ENCODE peak calls at places on chromosomes 13 and 19, in ten cellular contexts. One of them, this sample, is unnamed.

GRCh38 chr19:39677931-39678889 is 22.5 kb downstream of the LGALS16 start:
- DNase-seq in PC-3: peak
- DNase-seq in MM.1S: no peak
- DNase-seq in ovary: no peak
- DNase-seq in dorsolateral prefrontal cortex: no peak
- DNase-seq in right lobe of liver: peak
- DNase-seq in mammary epithelial cell: no peak
- DNase-seq in heart right ventricle: no peak
- DNase-seq in body of pancreas: peak
- DNase-seq in upper lobe of left lung: no peak
- DNase-seq in this sample: no peak

GRCh38 chr13:30932481-30933333 is at the start of gene TEX26:
- DNase-seq in heart right ventricle: peak
- DNase-seq in ovary: no peak
- DNase-seq in body of pancreas: no peak
- DNase-seq in dorsolateral prefrontal cortex: peak
- DNase-seq in upper lobe of left lung: peak
- DNase-seq in right lobe of liver: no peak
- DNase-seq in MM.1S: no peak
- DNase-seq in PC-3: no peak
- DNase-seq in mammary epithelial cell: no peak
- DNase-seq in this sample: no peak

GRCh38 chr19:3968556-3969434 is 2.1 kb downstream of the DAPK3 start:
- DNase-seq in upper lobe of left lung: no peak
- DNase-seq in MM.1S: no peak
- DNase-seq in PC-3: peak
- DNase-seq in ovary: peak
- DNase-seq in right lobe of liver: peak
- DNase-seq in mammary epithelial cell: peak
- DNase-seq in dorsolateral prefrontal cortex: no peak
- DNase-seq in heart right ventricle: peak
- DNase-seq in body of pancreas: peak
- DNase-seq in this sample: peak

GRCh38 chr19:39208175-39208795 is 4.2 kb upstream of the SYCN start:
- DNase-seq in heart right ventricle: no peak
- DNase-seq in body of pancreas: peak
- DNase-seq in mammary epithelial cell: no peak
- DNase-seq in PC-3: no peak
- DNase-seq in ovary: no peak
- DNase-seq in dorsolateral prefrontal cortex: no peak
- DNase-seq in right lobe of liver: no peak
- DNase-seq in upper lobe of left lung: no peak
- DNase-seq in MM.1S: no peak
- DNase-seq in this sample: no peak

GRCh38 chr19:45446295-45446694 is 21.5 kb upstream of the FOSB start:
- DNase-seq in MM.1S: peak
- DNase-seq in dorsolateral prefrontal cortex: no peak
- DNase-seq in right lobe of liver: no peak
- DNase-seq in upper lobe of left lung: no peak
- DNase-seq in body of pancreas: no peak
- DNase-seq in heart right ventricle: no peak
- DNase-seq in PC-3: peak
- DNase-seq in mammary epithelial cell: peak
- DNase-seq in ovary: no peak
- DNase-seq in this sample: no peak

GRCh38 chr13:20550799-20551198 is 16.2 kb upstream of the IFT88 start:
- DNase-seq in dorsolateral prefrontal cortex: no peak
- DNase-seq in mammary epithelial cell: no peak
- DNase-seq in PC-3: peak
- DNase-seq in heart right ventricle: no peak
- DNase-seq in body of pancreas: no peak
- DNase-seq in MM.1S: no peak
- DNase-seq in ovary: no peak
- DNase-seq in upper lobe of left lung: no peak
- DNase-seq in right lobe of liver: no peak
- DNase-seq in this sample: no peak

GRCh38 chr13:74825170-74825948 is 656.6 kb downstream of the TBC1D4 start:
- DNase-seq in dorsolateral prefrontal cortex: no peak
- DNase-seq in mammary epithelial cell: peak
- DNase-seq in ovary: no peak
- DNase-seq in MM.1S: no peak
- DNase-seq in PC-3: peak
- DNase-seq in body of pancreas: no peak
- DNase-seq in heart right ventricle: peak
- DNase-seq in upper lobe of left lung: no peak
- DNase-seq in right lobe of liver: no peak
- DNase-seq in this sample: no peak

GRCh38 chr19:18608102-18608804 is 1.7 kb upstream of the CRLF1 start:
- DNase-seq in PC-3: no peak
- DNase-seq in right lobe of liver: no peak
- DNase-seq in dorsolateral prefrontal cortex: no peak
- DNase-seq in ovary: no peak
- DNase-seq in mammary epithelial cell: no peak
- DNase-seq in upper lobe of left lung: no peak
- DNase-seq in heart right ventricle: no peak
- DNase-seq in body of pancreas: no peak
- DNase-seq in MM.1S: no peak
- DNase-seq in this sample: no peak

GRCh38 chr13:73107970-73108369 is 49.2 kb downstream of the KLF5 start:
- DNase-seq in ovary: no peak
- DNase-seq in mammary epithelial cell: no peak
- DNase-seq in heart right ventricle: no peak
- DNase-seq in right lobe of liver: no peak
- DNase-seq in upper lobe of left lung: no peak
- DNase-seq in dorsolateral prefrontal cortex: no peak
- DNase-seq in PC-3: no peak
- DNase-seq in body of pancreas: no peak
- DNase-seq in MM.1S: no peak
- DNase-seq in this sample: no peak

GRCh38 chr19:15829277-15829770 is 13.9 kb upstream of the OR10H1 start:
- DNase-seq in mammary epithelial cell: peak
- DNase-seq in right lobe of liver: no peak
- DNase-seq in heart right ventricle: no peak
- DNase-seq in PC-3: no peak
- DNase-seq in MM.1S: no peak
- DNase-seq in body of pancreas: no peak
- DNase-seq in dorsolateral prefrontal cortex: no peak
- DNase-seq in upper lobe of left lung: no peak
- DNase-seq in ovary: no peak
- DNase-seq in this sample: no peak

DNA sequence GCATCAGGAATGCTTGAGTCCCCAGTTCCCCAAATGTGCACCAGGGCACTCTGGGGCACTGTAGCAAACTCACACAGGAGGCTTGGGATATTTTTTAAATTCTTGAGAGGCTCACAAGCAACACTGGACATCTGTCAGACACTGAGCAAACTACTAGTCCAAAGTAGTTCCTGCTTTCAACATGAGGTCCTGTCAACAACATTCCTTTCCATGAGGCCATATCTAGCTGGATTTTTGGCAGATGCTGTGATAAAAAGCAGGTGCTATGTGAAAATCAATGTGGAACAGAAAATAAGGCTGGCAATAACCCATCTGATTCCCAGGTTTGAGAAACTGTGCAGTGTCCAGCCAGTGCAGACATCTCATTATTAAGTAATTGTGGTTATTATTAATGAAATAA is 50.5 kb downstream of the STARD13 start:
- DNase-seq in MM.1S: no peak
- DNase-seq in dorsolateral prefrontal cortex: no peak
- DNase-seq in body of pancreas: no peak
- DNase-seq in upper lobe of left lung: no peak
- DNase-seq in right lobe of liver: no peak
- DNase-seq in mammary epithelial cell: no peak
- DNase-seq in heart right ventricle: no peak
- DNase-seq in ovary: no peak
- DNase-seq in PC-3: peak
- DNase-seq in this sample: no peak
- TF ChIP-seq CTCF in MM.1S: no peak
- TF ChIP-seq CTCF in dorsolateral prefrontal cortex: no peak
- TF ChIP-seq CTCF in body of pancreas: no peak
- TF ChIP-seq CTCF in upper lobe of left lung: no peak
- TF ChIP-seq CTCF in right lobe of liver: no peak
- TF ChIP-seq CTCF in mammary epithelial cell: no peak
- TF ChIP-seq CTCF in heart right ventricle: no peak
- TF ChIP-seq CTCF in ovary: no peak
- TF ChIP-seq CTCF in PC-3: no peak
- TF ChIP-seq CTCF in this sample: peak

GRCh38 chr13:114119196-114119595 is 13.2 kb downstream of the RASA3 start:
- DNase-seq in dorsolateral prefrontal cortex: no peak
- DNase-seq in upper lobe of left lung: no peak
- DNase-seq in mammary epithelial cell: peak
- DNase-seq in heart right ventricle: peak
- DNase-seq in ovary: no peak
- DNase-seq in PC-3: peak
- DNase-seq in MM.1S: no peak
- DNase-seq in right lobe of liver: peak
- DNase-seq in body of pancreas: peak
- DNase-seq in this sample: no peak
- H3K27ac ChIP-seq in dorsolateral prefrontal cortex: peak
- H3K27ac ChIP-seq in upper lobe of left lung: peak
- H3K27ac ChIP-seq in mammary epithelial cell: no peak
- H3K27ac ChIP-seq in heart right ventricle: peak
- H3K27ac ChIP-seq in ovary: peak
- H3K27ac ChIP-seq in PC-3: peak
- H3K27ac ChIP-seq in MM.1S: no peak
- H3K27ac ChIP-seq in right lobe of liver: peak
- H3K27ac ChIP-seq in body of pancreas: peak
- H3K27ac ChIP-seq in this sample: peak

GRCh38 chr13:93225610-93226009 is 997 bp upstream of the GPC6 start:
- DNase-seq in MM.1S: no peak
- DNase-seq in heart right ventricle: no peak
- DNase-seq in ovary: no peak
- DNase-seq in PC-3: peak
- DNase-seq in upper lobe of left lung: no peak
- DNase-seq in mammary epithelial cell: peak
- DNase-seq in body of pancreas: no peak
- DNase-seq in dorsolateral prefrontal cortex: no peak
- DNase-seq in right lobe of liver: no peak
- DNase-seq in this sample: no peak
- H3K4me3 ChIP-seq in MM.1S: no peak
- H3K4me3 ChIP-seq in heart right ventricle: no peak
- H3K4me3 ChIP-seq in ovary: no peak
- H3K4me3 ChIP-seq in PC-3: peak
- H3K4me3 ChIP-seq in upper lobe of left lung: no peak
- H3K4me3 ChIP-seq in mammary epithelial cell: no peak
- H3K4me3 ChIP-seq in body of pancreas: no peak
- H3K4me3 ChIP-seq in dorsolateral prefrontal cortex: no peak
- H3K4me3 ChIP-seq in right lobe of liver: peak
- H3K4me3 ChIP-seq in this sample: no peak

GRCh38 chr13:70310720-70311119 is 202.5 kb upstream of the KLHL1 start:
- DNase-seq in MM.1S: peak
- DNase-seq in upper lobe of left lung: no peak
- DNase-seq in dorsolateral prefrontal cortex: no peak
- DNase-seq in mammary epithelial cell: peak
- DNase-seq in ovary: no peak
- DNase-seq in heart right ventricle: no peak
- DNase-seq in body of pancreas: peak
- DNase-seq in PC-3: peak
- DNase-seq in right lobe of liver: no peak
- DNase-seq in this sample: no peak
- TF ChIP-seq CTCF in MM.1S: peak
- TF ChIP-seq CTCF in upper lobe of left lung: no peak
- TF ChIP-seq CTCF in dorsolateral prefrontal cortex: peak
- TF ChIP-seq CTCF in mammary epithelial cell: peak
- TF ChIP-seq CTCF in ovary: no peak
- TF ChIP-seq CTCF in heart right ventricle: no peak
- TF ChIP-seq CTCF in body of pancreas: peak
- TF ChIP-seq CTCF in PC-3: peak
- TF ChIP-seq CTCF in right lobe of liver: no peak
- TF ChIP-seq CTCF in this sample: peak

DNA sequence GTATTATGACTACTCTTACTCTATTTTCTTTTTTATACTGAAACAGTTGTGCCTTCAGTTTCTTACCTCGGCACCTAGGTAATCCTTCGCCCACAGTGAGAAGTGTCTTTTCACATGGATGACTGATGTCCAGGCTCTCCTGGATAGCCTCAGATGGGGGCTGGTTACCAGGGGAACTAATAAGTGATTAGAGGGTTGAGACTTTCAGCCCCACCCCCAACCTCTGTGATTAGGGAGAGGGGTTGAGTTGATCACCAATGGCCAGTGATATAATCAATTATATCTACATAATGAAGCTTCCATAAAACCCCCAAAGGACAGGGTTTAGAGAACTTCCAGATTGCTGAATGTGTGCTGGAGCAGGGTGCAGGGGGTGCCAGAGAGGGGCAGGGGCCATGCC is 43.0 kb upstream of the GPR183 start:
- DNase-seq in upper lobe of left lung: no peak
- DNase-seq in dorsolateral prefrontal cortex: no peak
- DNase-seq in ovary: no peak
- DNase-seq in MM.1S: no peak
- DNase-seq in PC-3: no peak
- DNase-seq in mammary epithelial cell: no peak
- DNase-seq in heart right ventricle: no peak
- DNase-seq in body of pancreas: no peak
- DNase-seq in right lobe of liver: no peak
- DNase-seq in this sample: no peak
- H3K27ac ChIP-seq in upper lobe of left lung: no peak
- H3K27ac ChIP-seq in dorsolateral prefrontal cortex: no peak
- H3K27ac ChIP-seq in ovary: no peak
- H3K27ac ChIP-seq in MM.1S: no peak
- H3K27ac ChIP-seq in PC-3: no peak
- H3K27ac ChIP-seq in mammary epithelial cell: no peak
- H3K27ac ChIP-seq in heart right ventricle: no peak
- H3K27ac ChIP-seq in body of pancreas: no peak
- H3K27ac ChIP-seq in right lobe of liver: no peak
- H3K27ac ChIP-seq in this sample: no peak

GRCh38 chr13:98476538-98476966 is 100.4 kb downstream of the STK24 start:
- DNase-seq in ovary: no peak
- DNase-seq in heart right ventricle: no peak
- DNase-seq in upper lobe of left lung: no peak
- DNase-seq in dorsolateral prefrontal cortex: no peak
- DNase-seq in PC-3: peak
- DNase-seq in mammary epithelial cell: peak
- DNase-seq in MM.1S: peak
- DNase-seq in right lobe of liver: peak
- DNase-seq in body of pancreas: peak
- DNase-seq in this sample: peak

GRCh38 chr13:98474292-98474691 is 102.6 kb downstream of the STK24 start:
- DNase-seq in body of pancreas: no peak
- DNase-seq in ovary: no peak
- DNase-seq in mammary epithelial cell: no peak
- DNase-seq in upper lobe of left lung: no peak
- DNase-seq in MM.1S: no peak
- DNase-seq in right lobe of liver: no peak
- DNase-seq in PC-3: no peak
- DNase-seq in dorsolateral prefrontal cortex: no peak
- DNase-seq in heart right ventricle: no peak
- DNase-seq in this sample: no peak

GRCh38 chr13:98476106-98476505 is 100.8 kb downstream of the STK24 start:
- DNase-seq in dorsolateral prefrontal cortex: no peak
- DNase-seq in MM.1S: no peak
- DNase-seq in right lobe of liver: no peak
- DNase-seq in mammary epithelial cell: no peak
- DNase-seq in upper lobe of left lung: no peak
- DNase-seq in heart right ventricle: no peak
- DNase-seq in PC-3: no peak
- DNase-seq in body of pancreas: peak
- DNase-seq in ovary: no peak
- DNase-seq in this sample: no peak

GRCh38 chr13:98474761-98475160 is 102.1 kb downstream of the STK24 start:
- DNase-seq in PC-3: no peak
- DNase-seq in dorsolateral prefrontal cortex: no peak
- DNase-seq in ovary: no peak
- DNase-seq in mammary epithelial cell: no peak
- DNase-seq in heart right ventricle: no peak
- DNase-seq in upper lobe of left lung: peak
- DNase-seq in body of pancreas: no peak
- DNase-seq in MM.1S: no peak
- DNase-seq in right lobe of liver: no peak
- DNase-seq in this sample: no peak

GRCh38 chr13:98475521-98475920 is 101.4 kb downstream of the STK24 start:
- DNase-seq in upper lobe of left lung: peak
- DNase-seq in ovary: no peak
- DNase-seq in right lobe of liver: no peak
- DNase-seq in dorsolateral prefrontal cortex: no peak
- DNase-seq in body of pancreas: no peak
- DNase-seq in PC-3: no peak
- DNase-seq in MM.1S: no peak
- DNase-seq in mammary epithelial cell: no peak
- DNase-seq in heart right ventricle: no peak
- DNase-seq in this sample: peak
- H3K4me3 ChIP-seq in upper lobe of left lung: no peak
- H3K4me3 ChIP-seq in ovary: no peak
- H3K4me3 ChIP-seq in right lobe of liver: no peak
- H3K4me3 ChIP-seq in dorsolateral prefrontal cortex: no peak
- H3K4me3 ChIP-seq in body of pancreas: no peak
- H3K4me3 ChIP-seq in PC-3: no peak
- H3K4me3 ChIP-seq in MM.1S: no peak
- H3K4me3 ChIP-seq in mammary epithelial cell: no peak
- H3K4me3 ChIP-seq in heart right ventricle: no peak
- H3K4me3 ChIP-seq in this sample: no peak

This sample was measured in upper lobe of right lung.